ENCODE peak calls at places on chromosomes 5 and 9, in ten cellular contexts. R is IMR-90; V is CD4-positive, alpha-beta T cell; B is RWPE1; Y is choroid plexus epithelial cell; M is right lobe of liver; L is fibroblast of the aortic adventitia; U is activated B cell treated with CpG ODN at 0.5 μM for 24 hours; S is cardiac fibroblast; N is colonic mucosa. X is an unnamed sample.

GRCh38 chr9:13141629-13142028 is 137.9 kb downstream of the MPDZ start:
- DNase-seq in L (no peak), V (no peak), U (no peak), N (no peak), S (peak), B (no peak), R (peak), M (no peak), Y (peak), X (no peak)

GRCh38 chr9:18358325-18358724 is 115.6 kb upstream of the ADAMTSL1 start:
- DNase-seq in B (no peak), M (no peak), N (no peak), L (no peak), U (no peak), S (peak), R (peak), V (no peak), Y (no peak), X (no peak)

GRCh38 chr5:61167382-61167781 is 5.1 kb upstream of the SMIM15 start:
- DNase-seq in Y (peak), R (peak), B (peak), V (no peak), M (no peak), U (no peak), S (peak), L (peak), N (no peak), X (no peak)

GRCh38 chr9:68950689-68951088 is 63.2 kb downstream of the PRKACG start:
- DNase-seq in S (no peak), U (no peak), R (no peak), M (no peak), N (no peak), V (no peak), Y (no peak), B (no peak), L (no peak), X (no peak)

GRCh38 chr5:123487298-123487697 is 24.7 kb upstream of the CSNK1G3 start:
- DNase-seq in N (no peak), R (peak), V (no peak), U (no peak), S (peak), B (no peak), L (no peak), M (no peak), Y (peak), X (no peak)

GRCh38 chr5:109063223-109063622 is 315.5 kb downstream of the FER start:
- DNase-seq in N (no peak), L (peak), V (no peak), B (no peak), U (no peak), R (peak), M (no peak), Y (peak), S (peak), X (no peak)

GRCh38 chr5:33969572-33970452 is 14.7 kb downstream of the SLC45A2 start:
- DNase-seq in B (peak), V (no peak), M (no peak), Y (peak), L (peak), N (no peak), S (peak), U (no peak), R (peak), X (no peak)

GRCh38 chr9:13213337-13213736 is 66.2 kb downstream of the MPDZ start:
- DNase-seq in Y (peak), N (no peak), V (no peak), S (peak), R (peak), U (no peak), L (peak), M (no peak), B (peak), X (no peak)

GRCh38 chr9:114184071-114184470 is 28.7 kb downstream of the COL27A1 start:
- DNase-seq in V (no peak), Y (peak), R (peak), L (peak), M (peak), U (no peak), N (no peak), B (no peak), S (peak), X (no peak)

GRCh38 chr5:159050408-159051091 is 49.2 kb downstream of the EBF1 start:
- DNase-seq in M (no peak), B (no peak), V (no peak), N (no peak), L (peak), S (peak), Y (peak), U (peak), R (peak), X (no peak)

GRCh38 chr9:25917593-25918426 is 239.6 kb upstream of the TUSC1 start:
- DNase-seq in L (peak), R (no peak), B (no peak), V (no peak), Y (no peak), U (no peak), M (no peak), S (peak), N (no peak), X (no peak)

GRCh38 chr5:122053181-122054109 is 24.6 kb downstream of the LOX start:
- DNase-seq in R (peak), Y (peak), S (no peak), V (no peak), U (no peak), B (no peak), N (no peak), L (peak), M (no peak), X (no peak)

GRCh38 chr9:5718296-5719032 is 89.6 kb downstream of the RIC1 start:
- DNase-seq in N (no peak), B (no peak), V (no peak), L (peak), Y (no peak), M (no peak), R (peak), S (no peak), U (no peak), X (no peak)

GRCh38 chr5:3912790-3913189 is 317.2 kb downstream of the IRX1 start:
- DNase-seq in M (no peak), R (no peak), S (no peak), B (no peak), U (no peak), N (no peak), V (no peak), Y (no peak), L (no peak), X (no peak)

GRCh38 chr9:4844031-4844430 is 51.3 kb downstream of the RCL1 start:
- DNase-seq in V (no peak), Y (no peak), N (no peak), S (no peak), U (no peak), M (no peak), B (no peak), L (no peak), R (no peak), X (no peak)

GRCh38 chr5:161314033-161314432 is 232.5 kb downstream of the GABRB2 start:
- DNase-seq in S (no peak), N (no peak), M (no peak), V (no peak), R (no peak), B (no peak), U (no peak), Y (no peak), L (no peak), X (no peak)

GRCh38 chr5:107783551-107783950 is 112.8 kb upstream of the EFNA5 start:
- DNase-seq in S (peak), R (peak), Y (peak), L (peak), B (no peak), V (no peak), U (no peak), M (no peak), N (no peak), X (no peak)
- TF ChIP-seq CTCF in S (no peak), R (no peak), Y (no peak), L (no peak), B (no peak), V (no peak), U (no peak), M (no peak), N (no peak), X (no peak)

DNA sequence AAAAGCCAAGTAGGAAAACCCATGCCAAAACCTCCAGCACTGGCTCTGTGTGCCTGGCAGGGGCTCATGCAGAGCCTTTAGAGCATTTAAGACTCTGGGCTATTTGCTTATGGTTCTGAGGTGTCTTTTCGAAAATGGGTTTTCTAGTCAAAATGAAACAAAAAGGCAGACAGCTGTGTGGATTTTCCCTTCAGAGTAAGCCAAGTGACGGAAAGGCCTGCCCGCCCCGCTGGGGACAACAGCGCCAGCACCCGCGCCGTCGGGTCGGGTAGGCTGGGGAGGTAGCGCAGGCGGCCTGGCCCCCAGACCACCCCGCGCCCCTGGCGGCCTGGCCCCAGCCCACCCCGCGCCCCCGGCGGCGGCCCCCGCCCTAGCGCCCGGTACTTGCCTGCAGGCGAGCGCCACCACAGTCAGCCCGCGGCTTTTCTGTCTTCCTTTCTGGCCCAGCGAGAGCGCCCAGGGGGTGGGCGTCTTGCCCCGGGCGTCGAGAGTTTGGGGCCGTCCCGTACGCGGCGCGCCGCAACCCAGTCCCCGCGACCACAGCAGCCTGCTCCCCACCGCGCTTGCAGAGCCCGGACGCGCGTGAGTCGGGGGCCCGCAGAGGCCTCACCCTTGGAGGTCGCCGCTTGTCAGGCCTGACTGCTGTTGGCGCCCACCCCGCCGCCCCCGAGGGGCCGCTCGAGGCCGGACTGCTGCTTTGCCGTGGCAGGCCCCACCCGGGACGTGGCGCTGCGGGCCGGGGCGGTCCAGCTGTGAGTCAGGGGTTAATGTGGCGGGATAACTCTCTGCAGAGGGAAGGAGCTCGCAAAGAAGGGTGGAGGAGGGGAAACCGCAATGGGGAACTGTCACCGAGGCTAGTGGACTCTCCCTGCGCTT is at the start of gene TICAM2:
- DNase-seq in V (peak), N (peak), R (peak), Y (peak), L (peak), B (peak), S (peak), M (peak), U (peak), X (peak)
- TF ChIP-seq CTCF in V (no peak), N (peak), R (peak), Y (peak), L (peak), B (peak), S (no peak), M (peak), U (no peak), X (peak)

GRCh38 chr9:129875687-129876395 is 40.6 kb downstream of the USP20 start:
- DNase-seq in V (no peak), L (no peak), M (peak), S (peak), U (no peak), R (peak), B (no peak), N (no peak), Y (no peak), X (no peak)
- TF ChIP-seq CTCF in V (no peak), L (no peak), M (no peak), S (no peak), U (no peak), R (no peak), B (no peak), N (no peak), Y (no peak), X (no peak)

GRCh38 chr5:78300464-78301045 is 6.1 kb upstream of the AP3B1 start:
- DNase-seq in L (peak), R (peak), U (no peak), B (no peak), M (no peak), Y (peak), N (no peak), V (no peak), S (peak), X (no peak)
- TF ChIP-seq CTCF in L (peak), R (peak), U (no peak), B (peak), M (peak), Y (peak), N (no peak), V (peak), S (peak), X (no peak)

DNA sequence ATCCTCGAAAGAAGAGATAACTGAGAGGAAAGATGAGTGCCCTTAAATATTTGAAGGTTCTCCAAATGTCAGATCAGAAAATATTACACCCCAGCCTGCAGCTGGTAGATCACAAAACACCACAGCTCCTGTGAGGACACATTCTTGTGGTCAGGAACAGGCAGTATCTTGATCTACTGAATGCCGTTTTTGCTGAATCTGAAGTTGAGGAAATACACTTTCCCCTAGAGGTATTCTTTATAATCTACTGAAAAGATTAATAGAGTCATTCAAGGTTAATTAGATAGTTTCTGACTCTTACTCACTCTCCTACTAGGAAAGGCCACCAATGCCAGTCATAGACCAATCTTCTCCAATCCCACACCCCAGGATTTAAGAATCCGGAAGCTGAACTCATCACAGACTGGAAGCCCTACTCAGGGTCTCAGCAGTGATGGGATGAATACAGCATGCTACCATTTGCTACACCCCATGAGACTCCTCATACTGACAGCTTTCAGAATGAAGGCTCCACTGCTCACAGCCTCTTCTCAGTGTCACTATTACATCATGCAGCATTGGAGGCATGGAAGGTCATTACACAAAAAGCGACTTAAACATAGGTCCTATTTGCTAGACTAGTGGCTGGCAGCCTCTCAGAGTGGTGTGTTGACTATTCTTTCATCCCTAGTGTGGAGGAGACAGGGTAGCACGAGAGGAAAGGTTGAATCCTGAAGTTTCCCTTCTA is 143.9 kb upstream of the SLC1A3 start:
- DNase-seq in N (no peak), M (no peak), V (no peak), L (no peak), S (no peak), Y (peak), R (no peak), B (peak), U (no peak), X (no peak)
- TF ChIP-seq CTCF in N (no peak), M (no peak), V (no peak), L (no peak), S (no peak), Y (no peak), R (no peak), B (no peak), U (no peak), X (no peak)

GRCh38 chr5:132905938-132906337 is 32.5 kb downstream of the LEAP2 start:
- DNase-seq in Y (peak), M (no peak), N (no peak), U (no peak), V (no peak), L (no peak), B (peak), R (peak), S (peak), X (no peak)
- TF ChIP-seq CTCF in Y (peak), M (peak), N (no peak), U (no peak), V (no peak), L (peak), B (no peak), R (no peak), S (peak), X (no peak)

GRCh38 chr5:21665525-21665924 is 1187.6 kb downstream of the CDH12 start:
- DNase-seq in U (no peak), L (no peak), B (no peak), N (no peak), M (no peak), Y (no peak), R (no peak), S (no peak), V (no peak), X (no peak)

GRCh38 chr5:21661129-21661528 is 1192.0 kb downstream of the CDH12 start:
- DNase-seq in V (no peak), U (no peak), B (no peak), S (no peak), M (no peak), L (no peak), R (peak), Y (no peak), N (no peak), X (no peak)

DNA sequence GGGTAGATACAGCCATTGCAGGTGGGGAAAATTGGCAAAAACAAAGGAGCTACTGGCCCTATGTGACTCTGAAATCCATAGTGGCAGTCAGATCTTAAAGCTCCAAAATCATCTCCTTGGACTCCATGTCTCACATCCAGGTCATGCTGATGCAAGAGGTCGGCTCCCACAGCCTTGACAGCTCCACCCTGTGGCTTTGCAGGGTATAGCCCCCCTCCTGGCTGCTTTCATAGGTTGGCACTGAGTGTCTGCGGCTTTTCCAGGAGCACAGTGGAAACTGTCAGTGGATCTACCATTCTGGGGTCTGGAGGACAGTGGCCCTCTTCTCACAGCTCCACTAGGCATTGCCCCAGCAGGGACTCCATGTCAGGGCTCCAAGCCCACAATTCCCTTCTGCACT is 1190.1 kb downstream of the CDH12 start:
- DNase-seq in V (no peak), Y (no peak), L (no peak), R (no peak), S (no peak), U (no peak), B (no peak), N (no peak), M (no peak), X (no peak)
- TF ChIP-seq CTCF in V (no peak), Y (no peak), L (no peak), R (no peak), S (peak), U (no peak), B (no peak), N (no peak), M (no peak), X (no peak)

GRCh38 chr5:139193928-139194327 is 4.2 kb downstream of the SIL1 start:
- DNase-seq in U (no peak), N (no peak), B (no peak), R (no peak), M (no peak), L (no peak), Y (peak), S (peak), V (no peak), X (no peak)
- TF ChIP-seq CTCF in U (no peak), N (no peak), B (no peak), R (peak), M (peak), L (peak), Y (peak), S (peak), V (no peak), X (no peak)

X was measured in natural killer cell.